ENCODE peak calls at places on chromosomes 2 and 18, in four cellular contexts. E, G, R and W are unnamed samples.

GRCh38 chr2:71419145-71419544 is 34.2 kb upstream of the DYSF start:
- DNase-seq in E (no peak), R (no peak), G (peak), W (no peak)

GRCh38 chr2:40420478-40420877 is 31.4 kb downstream of the SLC8A1 start:
- DNase-seq in E (no peak), G (no peak), R (no peak), W (no peak)

GRCh38 chr2:42809876-42810125 is 17.4 kb upstream of the HAAO start:
- DNase-seq in R (peak), E (peak), G (peak), W (peak)

GRCh38 chr2:81894451-81894990 is 1590.0 kb upstream of the LRRTM1 start:
- DNase-seq in G (no peak), R (no peak), E (no peak), W (no peak)

GRCh38 chr18:47754311-47755101 is 176.0 kb downstream of the SMAD2 start:
- DNase-seq in G (peak), R (peak), E (peak), W (peak)

GRCh38 chr2:231395188-231396057 is at the start of gene B3GNT7:
- DNase-seq in G (no peak), E (no peak), R (no peak), W (no peak)

GRCh38 chr18:78639597-78639950 is 340.0 kb upstream of the SALL3 start:
- DNase-seq in G (no peak), E (no peak), R (no peak), W (no peak)

GRCh38 chr2:50591642-50592041 is 440.3 kb downstream of the NRXN1 start:
- DNase-seq in R (no peak), E (no peak), G (no peak), W (no peak)

GRCh38 chr18:73887801-73888200 is 259.8 kb downstream of the FBXO15 start:
- DNase-seq in G (no peak), R (no peak), E (no peak), W (no peak)

GRCh38 chr2:113979172-113980128 is 89.6 kb downstream of the ACTR3 start:
- DNase-seq in R (peak), E (no peak), G (peak), W (no peak)

GRCh38 chr2:170554278-170554955 is 160.7 kb upstream of the SP5 start:
- DNase-seq in G (no peak), E (no peak), R (no peak), W (no peak)

GRCh38 chr2:160033732-160034392 is 28.6 kb downstream of the PLA2R1 start:
- DNase-seq in E (no peak), R (no peak), G (no peak), W (no peak)

GRCh38 chr18:35642802-35643201 is 61.3 kb downstream of the GALNT1 start:
- DNase-seq in R (no peak), E (no peak), G (no peak), W (no peak)

GRCh38 chr18:27966872-27967271 is 210.1 kb downstream of the CDH2 start:
- DNase-seq in R (no peak), E (no peak), G (no peak), W (no peak)

GRCh38 chr18:55219823-55220222 is 260.6 kb upstream of the CCDC68 start:
- DNase-seq in E (no peak), G (no peak), R (no peak), W (no peak)

GRCh38 chr18:55213586-55213985 is 254.3 kb upstream of the CCDC68 start:
- DNase-seq in E (no peak), R (no peak), G (no peak), W (no peak)

GRCh38 chr18:55219059-55219458 is 259.8 kb upstream of the CCDC68 start:
- DNase-seq in E (no peak), R (no peak), G (no peak), W (no peak)

GRCh38 chr18:55214969-55215368 is 255.7 kb upstream of the CCDC68 start:
- DNase-seq in E (no peak), R (no peak), G (no peak), W (no peak)

DNA sequence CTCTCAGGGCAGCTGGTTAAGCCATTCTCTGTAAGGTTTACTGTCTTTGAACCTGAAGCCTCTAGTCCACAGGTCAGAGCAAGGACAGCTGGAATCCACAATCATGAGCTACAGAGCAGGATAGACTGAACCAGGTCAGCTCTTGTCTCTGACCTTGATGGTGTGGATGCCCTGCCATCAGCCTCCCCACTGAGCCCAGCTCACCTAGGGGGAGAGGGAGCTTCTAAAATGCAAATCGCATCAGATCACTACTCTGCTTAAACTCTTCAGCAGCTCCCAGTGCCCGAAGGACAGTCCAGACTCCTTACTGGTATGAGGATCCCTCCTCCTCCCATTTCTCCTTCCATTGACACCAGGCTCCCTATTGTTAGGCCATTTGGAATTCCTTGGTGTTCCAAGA is 255.3 kb upstream of the CCDC68 start:
- DNase-seq in R (no peak), E (no peak), G (no peak), W (no peak)
- TF ChIP-seq SP1 in R (no peak), E (no peak), G (no peak), W (no peak)

GRCh38 chr2:203610558-203610957 is 75.5 kb upstream of the RAPH1 start:
- DNase-seq in E (no peak), G (no peak), R (no peak), W (no peak)

GRCh38 chr2:203612246-203612645 is 77.1 kb upstream of the RAPH1 start:
- DNase-seq in E (no peak), G (no peak), R (no peak), W (no peak)
- TF ChIP-seq FOSL1 in E (no peak), G (no peak), R (no peak), W (no peak)

GRCh38 chr2:134436706-134437105 is 182.8 kb downstream of the MGAT5 start:
- DNase-seq in E (no peak), G (no peak), R (no peak), W (no peak)
- TF ChIP-seq SP1 in E (no peak), G (no peak), R (no peak), W (no peak)

DNA sequence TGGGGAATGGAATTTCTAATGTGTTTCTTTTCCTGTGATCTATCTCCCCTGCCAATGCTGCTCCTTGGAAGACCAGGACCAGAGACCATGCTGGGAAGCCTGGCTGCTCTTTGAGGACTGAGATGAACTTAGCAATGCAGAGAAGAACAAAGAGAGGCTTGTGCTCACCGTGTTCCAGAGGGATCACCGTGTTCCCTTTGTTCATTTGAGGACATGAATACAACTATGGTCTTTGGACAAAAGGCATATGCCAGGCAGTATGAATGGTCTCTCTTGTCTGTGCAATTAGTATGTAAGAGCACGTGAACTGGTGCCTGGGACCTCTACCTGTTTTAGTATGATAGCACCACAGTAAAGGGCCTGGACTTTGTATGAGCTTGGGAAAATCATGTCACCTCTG is 139.9 kb downstream of the TDRD15 start:
- DNase-seq in E (no peak), R (no peak), G (no peak), W (peak)
- TF ChIP-seq FOSL1 in E (no peak), R (no peak), G (no peak), W (no peak)

GRCh38 chr18:12497839-12498238 is 90.1 kb downstream of the PRELID3A start:
- DNase-seq in E (no peak), G (no peak), R (no peak), W (no peak)

GRCh38 chr18:12497296-12497695 is 89.6 kb downstream of the PRELID3A start:
- DNase-seq in R (no peak), G (no peak), E (no peak), W (no peak)

GRCh38 chr18:12500986-12501385 is 93.3 kb downstream of the PRELID3A start:
- DNase-seq in G (no peak), E (no peak), R (no peak), W (peak)
- TF ChIP-seq SP1 in G (no peak), E (no peak), R (no peak), W (no peak)

DNA sequence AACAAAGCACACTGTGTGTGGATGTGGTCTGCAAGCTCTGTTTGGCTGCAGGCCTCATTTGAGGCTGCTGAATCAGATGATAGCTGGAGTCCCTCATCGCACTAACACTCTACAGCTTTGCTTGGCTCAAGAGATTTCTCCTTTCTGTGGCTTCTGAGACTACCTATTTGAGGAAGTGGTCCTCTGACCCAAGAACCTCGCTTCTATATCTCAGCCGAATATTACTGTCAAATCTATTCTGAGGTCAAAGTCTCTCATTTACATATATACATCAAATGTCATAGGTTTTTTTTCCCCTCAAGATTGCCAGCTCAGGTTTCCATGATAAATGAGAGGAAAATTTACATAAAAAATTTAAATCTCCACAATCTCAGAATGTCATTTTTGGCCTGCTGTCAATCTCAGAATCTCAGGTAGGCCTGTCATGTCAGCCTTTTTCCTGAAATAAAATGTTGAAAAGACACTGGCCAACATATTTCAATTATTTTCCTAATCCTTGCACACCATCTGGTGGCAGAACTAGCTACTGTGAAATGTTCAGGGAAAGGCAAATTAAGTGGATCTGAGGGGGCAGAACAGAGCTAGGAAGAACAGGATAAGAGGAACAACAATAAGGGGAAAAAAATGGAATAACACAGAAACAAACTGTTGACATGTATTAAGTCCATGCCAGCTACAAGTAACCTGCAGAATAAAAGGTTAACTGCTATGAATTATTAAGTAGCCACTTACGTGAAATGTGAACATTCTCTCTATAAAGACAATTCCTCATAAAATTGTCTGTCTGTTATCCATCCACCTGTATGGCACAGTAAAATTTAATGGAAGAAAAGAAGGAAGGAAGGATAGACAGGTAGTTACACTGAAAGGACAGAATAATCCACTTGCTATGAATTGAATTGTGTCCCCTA is 39.3 kb downstream of the AP1S3 start:
- DNase-seq in G (no peak), E (no peak), R (no peak), W (peak)
- TF ChIP-seq FOSL1 in G (no peak), E (no peak), R (no peak), W (no peak)

GRCh38 chr2:217740178-217740577 is 262.6 kb downstream of the TNS1 start:
- DNase-seq in E (no peak), G (no peak), R (no peak), W (no peak)
- TF ChIP-seq SP1 in E (no peak), G (no peak), R (no peak), W (no peak)

GRCh38 chr2:101205521-101205998 is 47.1 kb upstream of the CNOT11 start:
- DNase-seq in E (peak), G (no peak), R (peak), W (peak)
- TF ChIP-seq FOSL1 in E (no peak), G (no peak), R (no peak), W (no peak)

GRCh38 chr2:69764286-69765058 is 22.5 kb downstream of the ANXA4 start:
- DNase-seq in R (no peak), G (no peak), E (no peak), W (peak)
- TF ChIP-seq SP1 in R (no peak), G (no peak), E (no peak), W (no peak)

GRCh38 chr2:221304916-221305315 is 267.2 kb downstream of the EPHA4 start:
- DNase-seq in E (no peak), G (no peak), R (no peak), W (no peak)
- TF ChIP-seq FOSL1 in E (no peak), G (no peak), R (no peak), W (no peak)